ENCODE peak calls at places on chromosomes 3 and 15, in six cellular contexts. N is body of pancreas, Q is heart left ventricle, W is uterus, E is adrenal gland, D is IMR-90. J is an unnamed sample.

GRCh38 chr3:58059349-58060321 is 51.4 kb downstream of the FLNB start:
- DNase-seq in N (peak; percentile 65), Q (no peak), W (peak; percentile 76), E (peak; percentile 94), D (peak; percentile 99), J (peak; percentile 80)

GRCh38 chr3:128382221-128382807 is 84.4 kb downstream of the DNAJB8 start:
- DNase-seq in N (peak; percentile 82), Q (peak; percentile 42), W (peak; percentile 57), E (peak; percentile 85), D (no peak), J (no peak)

GRCh38 chr3:171353423-171353822 is 106.8 kb downstream of the TNIK start:
- DNase-seq in N (no peak), Q (no peak), W (no peak), E (no peak), D (peak; percentile 38), J (no peak)

GRCh38 chr3:133821767-133822638 is 16.4 kb downstream of the SRPRB start:
- DNase-seq in N (peak; percentile 82), Q (peak; percentile 77), W (peak; percentile 44), E (peak; percentile 93), D (peak; percentile 80), J (peak; percentile 59)

GRCh38 chr15:74208901-74209559 is 6.4 kb upstream of the STRA6 start:
- DNase-seq in N (peak; percentile 13), Q (no peak), W (no peak), E (no peak), D (peak; percentile 48), J (no peak)

GRCh38 chr3:45929042-45929679 is 14.1 kb upstream of the CXCR6 start:
- DNase-seq in N (no peak), Q (no peak), W (no peak), E (no peak), D (peak; percentile 26), J (no peak)

GRCh38 chr15:65085990-65086679 is 9.6 kb downstream of the KBTBD13 start:
- DNase-seq in N (peak; percentile 35), Q (no peak), W (no peak), E (peak; percentile 76), D (peak; percentile 16), J (no peak)

GRCh38 chr3:52596658-52597265 is 60.4 kb downstream of the UQCC5 start:
- DNase-seq in N (no peak), Q (no peak), W (no peak), E (no peak), D (no peak), J (no peak)

GRCh38 chr15:77904901-77905300 is 172.6 kb downstream of the TBC1D2B start:
- DNase-seq in N (no peak), Q (no peak), W (no peak), E (no peak), D (no peak), J (no peak)

GRCh38 chr3:109608574-109608973 is 271.2 kb upstream of the DPPA4 start:
- DNase-seq in N (no peak), Q (no peak), W (no peak), E (no peak), D (no peak), J (no peak)

GRCh38 chr3:71542548-71543370 is 40.8 kb downstream of the FOXP1 start:
- DNase-seq in N (peak; percentile 76), Q (peak; percentile 81), W (peak; percentile 81), E (peak; percentile 89), D (peak; percentile 92), J (peak; percentile 66)

GRCh38 chr3:58292866-58293265 is 13.2 kb upstream of the RPP14 start:
- DNase-seq in N (no peak), Q (no peak), W (no peak), E (no peak), D (no peak), J (no peak)

GRCh38 chr15:50797926-50798325 is 32.4 kb upstream of the SPPL2A start:
- DNase-seq in N (peak; percentile 40), Q (no peak), W (no peak), E (no peak), D (no peak), J (no peak)

GRCh38 chr3:45035441-45036301 is 9.6 kb downstream of the CLEC3B start:
- DNase-seq in N (no peak), Q (peak; percentile 32), W (peak; percentile 39), E (no peak), D (peak; percentile 35), J (peak; percentile 46)

GRCh38 chr15:95262866-95263564 is 1031.7 kb downstream of the MCTP2 start:
- DNase-seq in N (no peak), Q (no peak), W (no peak), E (no peak), D (peak; percentile 88), J (no peak)

GRCh38 chr15:95261546-95261945 is 1030.2 kb downstream of the MCTP2 start:
- DNase-seq in N (no peak), Q (no peak), W (no peak), E (no peak), D (no peak), J (no peak)

GRCh38 chr15:95260856-95261255 is 1029.5 kb downstream of the MCTP2 start:
- DNase-seq in N (no peak), Q (no peak), W (no peak), E (no peak), D (no peak), J (no peak)

GRCh38 chr15:95259513-95259912 is 1028.2 kb downstream of the MCTP2 start:
- DNase-seq in N (peak; percentile 67), Q (peak; percentile 64), W (peak; percentile 72), E (peak; percentile 85), D (peak; percentile 83), J (peak; percentile 74)

DNA sequence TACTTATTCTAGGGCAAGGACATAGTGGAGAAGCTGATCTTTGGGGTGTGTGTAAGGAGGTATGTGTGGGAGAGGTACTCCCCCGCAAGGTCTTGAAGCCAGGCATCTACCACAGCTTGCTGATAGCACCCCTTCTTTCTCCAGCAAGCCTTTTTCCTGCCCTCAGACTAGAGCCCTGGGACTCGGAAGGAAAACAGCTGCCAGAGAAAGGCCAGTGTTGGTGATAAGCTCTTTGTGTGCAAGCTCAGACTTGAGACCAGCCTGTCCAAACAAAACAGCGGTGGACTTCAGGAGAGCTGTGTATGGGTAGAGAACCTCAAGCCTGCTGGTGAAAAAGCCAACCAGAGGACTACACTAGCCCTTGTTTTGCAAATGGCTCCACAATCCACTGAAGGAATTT is 1028.6 kb downstream of the MCTP2 start:
- DNase-seq in N (no peak), Q (no peak), W (no peak), E (no peak), D (no peak), J (peak; percentile 53)
- H3K9me3 ChIP-seq in N (no peaks in the 10 kb centered on the region), Q (no peaks in the 10 kb centered on the region), W (no peaks in the 10 kb centered on the region), E (no peaks in the 10 kb centered on the region), D (no peaks in the 10 kb centered on the region), J (no peaks in the 10 kb centered on the region)

DNA sequence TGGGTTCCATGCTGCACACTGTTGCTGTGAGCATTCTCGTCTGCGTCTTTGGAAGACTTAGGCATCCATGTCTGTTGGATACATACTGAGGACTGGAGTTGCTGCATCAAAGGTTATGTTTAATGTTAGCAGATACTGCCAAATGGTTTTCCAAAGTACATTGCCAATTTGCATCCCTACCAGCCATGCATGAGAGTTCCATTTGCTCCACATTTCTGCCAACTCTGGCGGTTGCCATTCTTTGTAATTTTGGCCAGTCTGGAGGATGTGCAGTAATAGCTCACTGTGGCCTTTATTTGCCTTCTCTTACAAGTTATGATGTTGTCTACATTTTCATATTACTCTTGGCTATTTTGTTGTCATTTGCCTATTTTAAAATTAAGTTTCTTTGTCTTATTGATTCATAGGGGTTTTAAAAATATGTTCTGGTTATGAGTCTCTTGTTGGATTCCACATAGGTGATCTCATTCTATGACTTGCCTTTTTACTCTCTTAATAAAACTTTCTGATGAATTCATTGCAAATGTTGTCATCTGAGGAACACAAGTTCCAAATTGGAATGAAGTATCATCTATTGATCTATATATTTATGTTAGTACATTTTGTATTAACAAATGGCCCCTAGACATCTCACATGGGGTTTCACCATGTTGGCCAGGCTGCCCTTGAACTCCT is 42.1 kb downstream of the FBLN2 start:
- DNase-seq in N (no peak), Q (no peak), W (no peak), E (no peak), D (peak; percentile 7), J (no peak)
- TF ChIP-seq POLR2A in N (no peak), Q (no peak), W (no peak), E (no peak), D (no peak), J (no peak)

DNA sequence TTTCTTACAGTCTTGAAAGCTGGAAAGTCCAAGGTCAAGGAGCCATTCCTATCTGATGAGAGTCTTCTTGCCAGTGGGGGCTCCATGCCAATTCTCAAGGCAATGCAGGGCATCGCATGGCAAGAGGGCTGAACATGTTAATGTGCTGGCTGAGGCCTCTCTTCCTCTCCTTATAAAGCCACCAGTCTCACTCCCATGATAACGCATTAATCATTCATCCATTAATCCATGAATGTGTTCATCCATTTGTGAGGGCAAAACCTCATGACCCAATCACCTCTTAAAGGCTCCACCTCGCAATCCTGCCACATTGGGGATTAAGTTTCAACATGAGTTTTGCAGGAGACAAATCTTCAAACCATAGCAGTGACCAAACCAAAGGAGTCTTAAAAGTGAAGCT is 118.3 kb downstream of the PROS1 start:
- DNase-seq in N (no peak), Q (no peak), W (no peak), E (no peak), D (no peak), J (no peak)
- H3K9me3 ChIP-seq in N (no peaks in the 10 kb centered on the region), Q (no peaks in the 10 kb centered on the region), W (no peaks in the 10 kb centered on the region), E (no peaks in the 10 kb centered on the region), D (no peaks in the 10 kb centered on the region), J (no peaks in the 10 kb centered on the region)

GRCh38 chr15:55407949-55408766 is at the start of the genes CCPG1 and PIERCE2:
- DNase-seq in N (peak; percentile 94), Q (peak; percentile 91), W (peak; percentile 89), E (peak; percentile 96), D (peak; percentile 93), J (peak; percentile 89)
- TF ChIP-seq POLR2A in N (peak; percentile 97), Q (peak; percentile 49), W (peak; percentile 69), E (peak; percentile 86), D (peak; percentile 83), J (peak; percentile 53)

GRCh38 chr3:374459-374858 is 177.9 kb downstream of the CHL1 start:
- DNase-seq in N (no peak), Q (no peak), W (no peak), E (no peak), D (no peak), J (no peak)
- H3K9me3 ChIP-seq in N (no peaks in the 10 kb centered on the region), Q (peaks cover 6% of the 10 kb centered on the region), W (no peaks in the 10 kb centered on the region), E (no peaks in the 10 kb centered on the region), D (no peaks in the 10 kb centered on the region), J (no peaks in the 10 kb centered on the region)

DNA sequence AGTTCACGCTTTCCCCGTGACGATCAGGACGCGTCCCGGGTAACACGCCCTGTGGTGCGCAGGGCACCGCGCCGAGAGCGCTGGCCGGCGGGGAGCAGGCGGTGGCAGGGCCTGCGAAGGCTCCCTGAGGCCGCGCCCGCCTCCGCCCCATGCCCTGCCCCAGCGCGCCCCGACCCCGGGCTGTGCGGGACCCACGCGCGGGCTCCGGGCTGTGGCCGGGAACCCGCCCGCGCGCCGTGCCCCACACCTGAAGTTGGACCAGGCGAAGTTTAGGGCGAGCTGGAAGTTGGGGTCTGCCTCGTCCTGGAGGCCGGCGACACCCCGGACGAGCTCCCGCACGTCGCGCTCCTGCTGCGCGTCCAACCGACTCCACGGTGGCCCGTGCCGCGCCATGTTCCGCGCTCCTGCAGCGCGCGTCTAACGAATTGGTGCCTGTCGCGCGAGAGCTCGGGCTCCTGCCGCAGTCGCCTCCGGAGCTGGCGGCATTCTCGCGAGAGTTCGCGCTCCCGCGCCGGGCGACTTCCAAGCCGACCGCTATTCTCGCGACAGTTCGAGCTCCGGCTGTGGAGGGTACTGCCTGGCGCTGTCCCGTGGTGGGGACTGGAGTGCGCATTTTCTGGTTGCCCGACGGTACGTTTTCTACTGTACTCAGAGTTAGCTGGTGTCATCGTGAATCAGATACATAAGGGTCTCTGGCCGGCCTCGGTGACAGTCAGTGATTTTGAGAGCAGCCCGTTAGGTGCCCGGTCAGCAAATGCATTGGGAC is at the start of gene TUBGCP5:
- DNase-seq in N (peak; percentile 98), Q (peak; percentile 97), W (peak; percentile 98), E (peak; percentile 99), D (peak; percentile 98), J (peak; percentile 97)
- TF ChIP-seq POLR2A in N (peak; percentile 91), Q (peak; percentile 17), W (peak; percentile 88), E (peak; percentile 91), D (peak; percentile 84), J (peak; percentile 69)

GRCh38 chr3:75727985-75728384 is 57.4 kb downstream of the ZNF717 start:
- DNase-seq in N (no peak), Q (no peak), W (no peak), E (no peak), D (no peak), J (no peak)
- H3K9me3 ChIP-seq in N (no peaks in the 10 kb centered on the region), Q (peaks cover 100% of the 10 kb centered on the region), W (no peaks in the 10 kb centered on the region), E (no peaks in the 10 kb centered on the region), D (peaks cover 38% of the 10 kb centered on the region), J (peaks cover 4% of the 10 kb centered on the region)